ENCODE peak calls at places on chromosome 12, in nine cellular contexts. B is CD8-positive, alpha-beta T cell; X is CD4-positive, CD25-positive, alpha-beta regulatory T cell; E is osteoblast; U is pancreas; F is adipocyte; T is colonic mucosa; L is esophagus squamous epithelium; Y is breast epithelium. G is an unnamed sample.
A peak's percentile ranks its signal among the peaks of the same experiment; 100 is the strongest.

GRCh38 chr12:132400011-132400641 is 70.7 kb upstream of the GALNT9 start:
- DNase-seq in X (no peak), T (no peak), L (no peak), U (peak; percentile 60), Y (no peak), B (no peak), F (no peak), E (peak; percentile 91), G (no peak)

GRCh38 chr12:64674367-64674922 is 64.2 kb downstream of the RASSF3 start:
- DNase-seq in U (no peak), T (no peak), X (peak; percentile 59), B (peak; percentile 90), Y (no peak), L (no peak), F (no peak), E (no peak), G (no peak)

GRCh38 chr12:67069451-67070306 is 199.5 kb upstream of the CAND1 start:
- DNase-seq in Y (no peak), L (no peak), X (no peak), F (peak; percentile 67), B (no peak), U (peak; percentile 82), T (peak; percentile 26), E (peak; percentile 75), G (peak; percentile 32)

GRCh38 chr12:81610955-81611889 is 147.9 kb downstream of the PPFIA2 start:
- DNase-seq in U (peak; percentile 29), B (no peak), F (peak; percentile 6), X (no peak), Y (no peak), T (no peak), L (no peak), E (no peak), G (no peak)

GRCh38 chr12:81668475-81668874 is 90.7 kb downstream of the PPFIA2 start:
- DNase-seq in B (no peak), Y (no peak), F (peak; percentile 54), E (peak; percentile 23), L (no peak), U (no peak), T (no peak), X (no peak), G (no peak)

GRCh38 chr12:14982562-14982961 is 9.7 kb downstream of the PDE6H start:
- DNase-seq in Y (no peak), T (no peak), U (no peak), X (no peak), E (peak; percentile 10), L (no peak), F (peak; percentile 27), B (no peak), G (no peak)

GRCh38 chr12:121793501-121793835 is at the start of gene RHOF:
- DNase-seq in U (peak; percentile 84), T (peak; percentile 71), F (peak; percentile 72), B (no peak), L (no peak), Y (no peak), X (no peak), E (peak; percentile 71), G (peak; percentile 55)

GRCh38 chr12:3683670-3684069 is 69.2 kb downstream of the CRACR2A start:
- DNase-seq in F (no peak), L (no peak), T (no peak), U (no peak), Y (no peak), X (no peak), E (no peak), B (no peak), G (no peak)

GRCh38 chr12:31832740-31833540 is 104.1 kb upstream of the AMN1 start:
- DNase-seq in U (no peak), E (no peak), X (no peak), L (no peak), Y (no peak), B (peak; percentile 47), T (no peak), F (no peak), G (no peak)

GRCh38 chr12:48764521-48764920 is 24.4 kb downstream of the ADCY6 start:
- DNase-seq in Y (no peak), L (no peak), U (no peak), T (peak; percentile 72), B (no peak), F (no peak), E (no peak), X (no peak), G (no peak)

GRCh38 chr12:2722806-2723205 is 72.0 kb upstream of the FKBP4 start:
- DNase-seq in E (no peak), X (no peak), F (no peak), T (no peak), B (no peak), L (no peak), U (no peak), Y (no peak), G (no peak)

GRCh38 chr12:38332814-38333213 is 16.2 kb downstream of the ALG10B start:
- DNase-seq in L (no peak), F (no peak), U (no peak), X (no peak), T (no peak), B (no peak), E (no peak), Y (no peak), G (no peak)

GRCh38 chr12:53098354-53098981 is 1.0 kb downstream of the IGFBP6 start:
- DNase-seq in X (no peak), B (peak; percentile 35), E (peak; percentile 90), F (peak; percentile 79), T (peak; percentile 34), U (no peak), Y (no peak), L (no peak), G (no peak)

GRCh38 chr12:57833672-57834071 is 12.9 kb downstream of the CTDSP2 start:
- DNase-seq in T (no peak), Y (no peak), F (no peak), L (no peak), X (no peak), B (no peak), E (no peak), U (no peak), G (no peak)

GRCh38 chr12:32671930-32672785 is 6.9 kb upstream of the DNM1L start:
- DNase-seq in F (peak; percentile 91), U (no peak), X (no peak), T (peak; percentile 51), B (no peak), Y (no peak), E (peak; percentile 91), L (no peak), G (no peak)

GRCh38 chr12:107748472-107748871 is 12.5 kb downstream of the PRDM4 start:
- DNase-seq in X (no peak), E (peak; percentile 72), Y (no peak), B (no peak), U (no peak), F (peak; percentile 69), T (no peak), L (no peak), G (no peak)

GRCh38 chr12:1518763-1519516 is 75.4 kb downstream of the FBXL14 start:
- DNase-seq in U (no peak), X (no peak), E (peak; percentile 93), Y (peak; percentile 52), T (no peak), L (no peak), B (no peak), F (peak; percentile 72), G (no peak)

GRCh38 chr12:6853626-6854025 is 1.7 kb downstream of the USP5 start:
- DNase-seq in X (no peak), T (no peak), U (no peak), Y (no peak), L (no peak), F (no peak), B (no peak), E (peak; percentile 66), G (no peak)
- H3K4me3 ChIP-seq in X (peak overlapping the region; percentile 85), T (no peak overlapping the region), U (no peak overlapping the region), Y (no peak overlapping the region), L (no peak overlapping the region), F (peak overlapping the region; percentile 84), B (no peak overlapping the region), E (peak overlapping the region; percentile 84), G (no peak overlapping the region)

GRCh38 chr12:113456199-113456598 is 15.5 kb downstream of the LHX5 start:
- DNase-seq in U (no peak), F (no peak), B (no peak), L (no peak), E (no peak), X (no peak), Y (no peak), T (no peak), G (no peak)
- H3K36me3 ChIP-seq in U (no peaks in the 10 kb centered on the region), F (no peaks in the 10 kb centered on the region), B (no peaks in the 10 kb centered on the region), L (no peaks in the 10 kb centered on the region), E (no peaks in the 10 kb centered on the region), X (no peaks in the 10 kb centered on the region), Y (no peaks in the 10 kb centered on the region), T (no peaks in the 10 kb centered on the region), G (no peaks in the 10 kb centered on the region)

DNA sequence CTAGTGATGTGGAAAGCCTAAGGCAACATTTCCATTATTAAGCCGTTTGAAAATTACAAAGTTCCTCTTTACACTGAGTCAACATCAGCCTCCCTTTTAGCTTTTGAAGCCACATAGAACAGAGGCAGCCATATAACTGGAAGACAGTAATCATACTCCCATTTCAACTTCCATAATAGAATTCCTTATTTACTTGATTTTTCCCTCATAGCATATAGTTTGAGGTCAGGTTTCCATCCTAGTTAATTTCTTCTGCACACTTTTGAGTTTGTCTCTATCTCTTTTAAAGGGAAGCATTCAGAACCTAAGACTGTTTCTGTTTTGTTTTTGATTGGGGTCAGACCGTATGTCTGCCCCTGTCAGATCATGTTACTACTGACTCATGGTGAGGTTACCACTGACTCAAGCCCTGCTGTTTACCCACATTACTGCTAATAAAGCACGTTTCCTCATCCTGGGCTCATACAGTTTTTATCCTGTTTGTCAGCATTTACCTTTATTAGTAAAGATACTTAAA is 161.0 kb downstream of the SLC38A4 start:
- DNase-seq in X (no peak), U (no peak), T (no peak), F (peak; percentile 83), E (no peak), L (no peak), B (no peak), Y (no peak), G (no peak)
- H3K4me3 ChIP-seq in X (no peak overlapping the region), U (no peak overlapping the region), T (no peak overlapping the region), F (peak overlapping the region; percentile 66), E (no peak overlapping the region), L (no peak overlapping the region), B (no peak overlapping the region), Y (no peak overlapping the region), G (no peak overlapping the region)

GRCh38 chr12:92828565-92828964 is 100.5 kb downstream of the EEA1 start:
- DNase-seq in E (no peak), L (no peak), U (no peak), F (no peak), B (no peak), X (no peak), Y (no peak), T (no peak), G (no peak)

GRCh38 chr12:92829683-92830282 is 99.3 kb downstream of the EEA1 start:
- DNase-seq in U (no peak), E (no peak), Y (no peak), T (no peak), L (no peak), F (no peak), X (no peak), B (no peak), G (no peak)

DNA sequence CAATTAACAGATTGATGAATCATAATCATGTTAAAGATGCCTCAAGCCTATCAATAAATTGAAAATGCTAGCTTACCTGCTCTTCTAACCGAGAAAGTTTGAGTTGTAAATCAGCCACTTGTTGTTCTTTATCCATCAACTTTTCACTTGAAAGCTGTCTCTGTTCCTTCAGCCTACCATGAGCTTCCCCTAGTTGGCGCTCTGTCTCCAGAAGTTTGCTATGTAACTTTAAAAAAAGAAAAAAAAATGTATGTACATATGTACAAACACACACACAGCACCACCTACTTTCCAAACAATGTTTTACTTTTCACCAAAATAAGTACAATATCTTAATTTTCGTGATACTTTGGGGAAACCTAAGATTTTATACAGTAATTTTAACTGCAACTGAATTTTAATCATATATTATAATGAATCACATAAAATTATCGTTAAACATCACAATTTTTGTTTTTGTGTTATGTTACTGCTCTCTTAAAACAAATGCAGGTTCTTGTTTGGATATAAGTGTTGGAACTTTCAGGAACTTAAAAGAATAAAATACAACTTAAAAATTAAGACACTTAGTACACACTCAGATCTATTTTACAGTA is 101.2 kb downstream of the EEA1 start:
- DNase-seq in B (peak; percentile 50), E (no peak), U (no peak), L (no peak), F (peak; percentile 79), Y (no peak), X (no peak), T (peak; percentile 40), G (no peak)
- H3K36me3 ChIP-seq in B (no peaks in the 10 kb centered on the region), E (peaks cover 41% of the 10 kb centered on the region), U (no peaks in the 10 kb centered on the region), L (no peaks in the 10 kb centered on the region), F (peaks cover 75% of the 10 kb centered on the region), Y (no peaks in the 10 kb centered on the region), X (peaks cover 5% of the 10 kb centered on the region), T (no peaks in the 10 kb centered on the region), G (peaks cover 8% of the 10 kb centered on the region)